ENCODE peak calls at places on chromosomes 16 and 17, in ten cellular contexts. R, L, A, P, J, G, Z, X, Q and M are unnamed samples. For H3K79me2, the result is how much of the 10 kb centered on the place peaks cover.

GRCh38 chr17:72457712-72458111 is 336.9 kb downstream of the SOX9 start:
- DNase-seq in R (no peak), L (no peak), A (no peak), P (no peak), J (no peak), G (no peak), Z (no peak), X (no peak), Q (no peak), M (no peak)

GRCh38 chr16:48276102-48276501 is 28.8 kb upstream of the ABCC11 start:
- DNase-seq in R (no peak), L (no peak), A (no peak), P (no peak), J (no peak), G (no peak), Z (no peak), X (peak), Q (peak), M (no peak)

GRCh38 chr17:41734139-41734948 is at the start of gene HAP1:
- DNase-seq in R (peak), L (no peak), A (no peak), P (no peak), J (peak), G (peak), Z (peak), X (peak), Q (peak), M (peak)

GRCh38 chr17:7611635-7612293 is 2.9 kb downstream of the FXR2 start:
- DNase-seq in R (no peak), L (no peak), A (no peak), P (no peak), J (no peak), G (no peak), Z (no peak), X (no peak), Q (no peak), M (no peak)

GRCh38 chr17:9645858-9646555 is 690 bp downstream of the USP43 start:
- DNase-seq in R (peak), L (peak), A (no peak), P (no peak), J (no peak), G (peak), Z (peak), X (peak), Q (peak), M (peak)

GRCh38 chr16:87554754-87555427 is 47.4 kb upstream of the JPH3 start:
- DNase-seq in R (no peak), L (no peak), A (no peak), P (no peak), J (no peak), G (no peak), Z (no peak), X (no peak), Q (no peak), M (no peak)

GRCh38 chr17:8855477-8856204 is 11.8 kb downstream of the PIK3R6 start:
- DNase-seq in R (no peak), L (no peak), A (no peak), P (peak), J (no peak), G (no peak), Z (no peak), X (no peak), Q (no peak), M (no peak)

GRCh38 chr16:15856901-15857778 is at the start of gene MYH11:
- DNase-seq in R (peak), L (no peak), A (peak), P (no peak), J (peak), G (peak), Z (peak), X (no peak), Q (no peak), M (peak)

GRCh38 chr17:7740481-7741001 is 23.0 kb downstream of the DNAH2 start:
- DNase-seq in R (no peak), L (no peak), A (no peak), P (no peak), J (no peak), G (no peak), Z (no peak), X (no peak), Q (no peak), M (no peak)

GRCh38 chr17:7440113-7440822 is 956 bp downstream of the FGF11 start:
- DNase-seq in R (peak), L (no peak), A (peak), P (no peak), J (no peak), G (peak), Z (peak), X (peak), Q (no peak), M (peak)

GRCh38 chr16:67741118-67741517 is 22.0 kb upstream of the GFOD2 start:
- DNase-seq in R (no peak), L (no peak), A (no peak), P (no peak), J (no peak), G (no peak), Z (no peak), X (no peak), Q (no peak), M (no peak)

GRCh38 chr16:72428611-72429376 is 256.8 kb upstream of the PMFBP1 start:
- DNase-seq in R (no peak), L (no peak), A (no peak), P (no peak), J (no peak), G (no peak), Z (no peak), X (no peak), Q (peak), M (no peak)

GRCh38 chr17:29143894-29144293 is 36.3 kb downstream of the MYO18A start:
- DNase-seq in R (peak), L (no peak), A (peak), P (no peak), J (peak), G (peak), Z (peak), X (no peak), Q (no peak), M (no peak)

GRCh38 chr17:58630883-58631522 is 60.8 kb downstream of the TEX14 start:
- DNase-seq in R (peak), L (peak), A (no peak), P (no peak), J (no peak), G (peak), Z (peak), X (peak), Q (no peak), M (peak)

GRCh38 chr17:27569257-27569722 is 61.7 kb upstream of the LGALS9 start:
- DNase-seq in R (peak), L (no peak), A (peak), P (no peak), J (no peak), G (peak), Z (peak), X (peak), Q (no peak), M (no peak)

GRCh38 chr16:49902908-49903307 is 47.0 kb upstream of the ZNF423 start:
- DNase-seq in R (no peak), L (no peak), A (no peak), P (no peak), J (no peak), G (no peak), Z (no peak), X (no peak), Q (no peak), M (no peak)

GRCh38 chr16:23155445-23156049 is 6.3 kb upstream of the USP31 start:
- DNase-seq in R (peak), L (peak), A (peak), P (no peak), J (no peak), G (peak), Z (peak), X (peak), Q (no peak), M (no peak)

GRCh38 chr17:79891113-79891730 is 52.0 kb upstream of the CBX4 start:
- DNase-seq in R (no peak), L (no peak), A (no peak), P (no peak), J (no peak), G (no peak), Z (no peak), X (no peak), Q (no peak), M (no peak)

GRCh38 chr16:83676056-83676455 is 131.7 kb upstream of the HSBP1 start:
- DNase-seq in R (no peak), L (no peak), A (no peak), P (no peak), J (no peak), G (no peak), Z (no peak), X (no peak), Q (no peak), M (no peak)

GRCh38 chr17:67518881-67519280 is 141.8 kb downstream of the PITPNC1 start:
- DNase-seq in R (peak), L (no peak), A (no peak), P (no peak), J (no peak), G (no peak), Z (no peak), X (no peak), Q (no peak), M (no peak)

GRCh38 chr16:3825103-3825502 is 55.4 kb downstream of the CREBBP start:
- DNase-seq in R (no peak), L (no peak), A (no peak), P (no peak), J (no peak), G (no peak), Z (no peak), X (no peak), Q (peak), M (peak)

GRCh38 chr17:40251576-40251975 is 32.5 kb downstream of the WIPF2 start:
- DNase-seq in R (no peak), L (peak), A (no peak), P (no peak), J (no peak), G (no peak), Z (no peak), X (peak), Q (peak), M (peak)

GRCh38 chr17:13477180-13477611 is 124.5 kb downstream of the HS3ST3A1 start:
- DNase-seq in R (no peak), L (no peak), A (no peak), P (no peak), J (no peak), G (no peak), Z (no peak), X (peak), Q (peak), M (peak)

GRCh38 chr16:66880288-66881013 is at the start of gene PDP2:
- DNase-seq in R (peak), L (peak), A (peak), P (peak), J (peak), G (peak), Z (peak), X (peak), Q (peak), M (peak)

GRCh38 chr16:22739077-22739476 is 74.9 kb upstream of the HS3ST2 start:
- DNase-seq in R (no peak), L (no peak), A (peak), P (no peak), J (no peak), G (no peak), Z (no peak), X (no peak), Q (no peak), M (no peak)

DNA sequence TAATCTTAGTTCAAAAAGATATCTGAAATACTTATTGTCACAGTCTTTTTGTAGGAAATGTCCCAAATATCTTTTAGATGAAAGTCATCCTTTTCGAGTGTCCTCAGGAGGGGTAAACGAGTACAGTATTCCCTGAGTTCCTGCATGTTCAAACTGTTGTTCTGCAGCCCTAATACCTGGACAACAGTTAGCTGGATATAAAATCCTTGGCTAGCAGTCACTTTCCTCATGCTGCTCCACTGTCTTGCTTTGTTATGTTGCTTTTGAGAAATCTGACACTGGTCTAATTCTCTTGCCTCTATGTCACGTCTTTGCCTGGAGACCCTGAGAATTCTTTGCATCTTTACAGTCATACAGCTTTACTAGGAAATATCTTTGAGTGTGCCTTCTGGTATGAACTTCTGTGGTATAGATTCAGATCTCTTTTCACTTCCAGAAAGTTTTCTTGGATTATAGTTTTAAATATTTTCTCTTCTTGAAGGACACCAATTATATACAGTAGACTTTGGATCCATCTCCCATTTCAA is 9.5 kb downstream of the MBTD1 start:
- DNase-seq in R (no peak), L (no peak), A (no peak), P (no peak), J (no peak), G (no peak), Z (no peak), X (no peak), Q (no peak), M (no peak)
- H3K79me2 ChIP-seq in R (under half), L (half or more), A (half or more), P (under half), J (under half), G (half or more), Z (half or more), X (half or more), Q (under half), M (half or more)

GRCh38 chr17:56436142-56436541 is 157.4 kb upstream of the NOG start:
- DNase-seq in R (no peak), L (no peak), A (no peak), P (no peak), J (no peak), G (no peak), Z (no peak), X (no peak), Q (no peak), M (no peak)
- TF ChIP-seq CTCF in R (no peak), L (no peak), A (no peak), P (no peak), J (no peak), G (no peak), Z (no peak), X (no peak), Q (no peak), M (no peak)

DNA sequence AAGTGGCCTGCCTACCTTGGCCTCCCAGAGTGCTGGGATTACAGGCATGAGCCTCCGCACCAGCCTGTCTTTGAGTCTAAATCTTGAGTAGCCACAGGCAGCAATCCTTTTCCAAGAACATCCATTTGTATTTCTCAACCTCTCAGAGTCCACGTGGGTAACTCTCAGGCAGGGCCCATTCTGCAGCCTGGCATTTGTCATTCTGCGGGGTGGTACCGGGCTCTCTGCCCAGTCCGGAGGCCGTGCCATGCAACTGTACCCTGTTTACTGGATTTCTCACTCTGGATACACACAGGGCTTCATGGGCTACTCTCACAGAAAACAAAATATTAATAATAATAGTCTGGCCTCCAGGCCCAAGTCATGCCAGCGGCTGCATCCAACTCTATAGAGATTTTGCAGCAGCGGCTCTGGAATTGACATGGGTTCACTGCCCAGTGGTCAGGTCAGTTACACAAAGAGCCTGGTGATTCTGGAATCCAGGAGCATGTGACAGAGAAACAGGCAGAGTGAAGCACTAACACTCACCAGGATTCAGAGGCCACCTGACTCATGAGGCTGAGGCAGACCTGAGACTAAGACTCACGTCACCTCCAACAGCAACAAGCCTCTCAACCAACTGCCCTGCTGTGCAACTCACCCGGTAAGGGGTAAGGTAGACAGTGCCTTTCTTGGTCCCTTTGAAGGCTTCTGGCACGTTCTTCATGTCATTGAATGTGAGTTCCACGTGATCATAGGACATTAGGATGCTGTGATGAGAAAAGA is 4.0 kb downstream of the WBP2 start:
- DNase-seq in R (no peak), L (no peak), A (no peak), P (no peak), J (no peak), G (no peak), Z (no peak), X (no peak), Q (peak), M (peak)
- H3K79me2 ChIP-seq in R (under half), L (under half), A (under half), P (under half), J (under half), G (under half), Z (under half), X (under half), Q (under half), M (under half)

DNA sequence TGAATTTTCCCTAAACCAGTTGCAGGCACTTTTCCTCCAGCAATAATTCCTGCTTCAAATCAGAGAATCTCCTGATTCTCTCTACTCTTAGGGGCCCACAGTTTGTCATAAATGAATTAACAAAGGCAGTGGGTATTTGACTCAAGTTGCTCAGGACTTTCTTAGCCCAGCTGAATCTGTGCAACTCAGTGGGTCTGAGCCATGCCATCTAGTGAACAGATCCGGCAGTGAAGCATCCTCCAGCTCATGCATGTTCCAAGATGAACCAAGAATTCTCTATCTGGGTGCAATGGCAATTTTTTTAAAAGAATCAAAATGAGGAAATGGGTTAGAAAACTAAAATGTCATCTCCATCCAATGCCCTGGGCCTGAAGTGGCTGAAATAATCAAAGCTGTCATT is 575.2 kb upstream of the CDH11 start:
- DNase-seq in R (no peak), L (no peak), A (no peak), P (no peak), J (no peak), G (peak), Z (no peak), X (peak), Q (no peak), M (no peak)
- TF ChIP-seq CTCF in R (no peak), L (no peak), A (peak), P (no peak), J (no peak), G (peak), Z (no peak), X (peak), Q (peak), M (no peak)

DNA sequence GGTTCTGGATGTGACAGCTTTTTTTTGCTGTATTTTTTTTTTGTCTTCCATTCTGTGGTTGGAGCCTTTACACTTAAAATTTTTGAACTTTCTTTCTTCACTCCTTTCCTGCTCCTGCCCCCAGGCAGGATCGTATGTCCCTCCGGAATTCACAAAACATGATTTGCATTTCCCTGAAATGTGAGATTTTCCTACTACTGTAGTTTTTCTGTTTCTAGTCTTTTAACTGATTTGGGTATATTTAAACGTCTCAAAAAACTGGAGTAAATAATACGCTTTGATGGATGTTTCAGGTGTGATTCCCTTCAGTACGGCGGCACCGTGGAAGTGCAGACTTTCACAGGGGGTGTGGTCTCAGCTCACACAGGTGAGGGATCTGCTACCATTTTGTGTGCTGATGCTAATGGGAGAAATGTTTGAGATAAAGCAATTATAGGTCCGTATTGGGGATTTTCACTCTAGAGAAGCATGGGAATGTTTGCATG is 686 bp downstream of the SRCAP start:
- DNase-seq in R (no peak), L (no peak), A (no peak), P (no peak), J (no peak), G (no peak), Z (no peak), X (no peak), Q (no peak), M (no peak)
- H3K79me2 ChIP-seq in R (under half), L (half or more), A (under half), P (under half), J (under half), G (under half), Z (under half), X (half or more), Q (under half), M (half or more)

GRCh38 chr17:35242158-35242804 is 591 bp upstream of the SLFN5 start:
- DNase-seq in R (peak), L (peak), A (peak), P (no peak), J (peak), G (peak), Z (peak), X (peak), Q (peak), M (peak)
- TF ChIP-seq CTCF in R (peak), L (no peak), A (peak), P (peak), J (peak), G (peak), Z (peak), X (peak), Q (peak), M (peak)

DNA sequence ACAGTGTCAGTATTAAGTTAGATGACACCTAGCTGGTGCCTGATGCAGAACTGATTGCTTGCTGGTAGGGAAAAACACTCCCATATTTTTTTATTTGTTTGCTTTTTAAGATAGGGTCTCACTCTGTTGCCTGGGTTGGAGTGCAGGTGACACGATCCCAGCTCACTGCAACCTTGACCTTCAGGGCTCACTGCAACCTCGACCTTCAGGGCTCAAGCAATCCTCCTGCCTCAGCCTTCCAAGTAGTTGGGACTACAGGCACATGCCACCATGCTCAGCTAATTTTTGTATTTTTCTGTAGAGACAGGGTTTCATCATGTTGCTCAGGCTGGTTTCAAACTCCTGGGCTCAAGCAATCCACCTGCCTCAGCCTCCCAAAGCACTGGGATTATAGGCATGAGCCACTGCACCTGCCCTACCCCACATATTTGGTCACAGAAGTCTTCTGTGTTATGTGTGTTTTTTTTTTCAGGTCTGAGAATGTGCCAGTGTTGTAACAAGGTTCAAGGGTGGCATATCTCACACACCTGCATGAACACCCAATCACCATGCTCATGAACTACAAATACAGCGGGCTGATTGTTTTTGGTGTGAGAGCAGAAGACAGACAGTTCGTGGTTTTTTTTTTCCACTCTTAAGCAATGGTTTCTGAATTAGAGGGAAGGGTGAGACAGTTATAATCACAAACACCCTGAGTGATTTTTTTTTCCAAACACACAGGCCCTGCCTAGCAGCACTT is 22.8 kb downstream of the SPAG9 start:
- DNase-seq in R (peak), L (no peak), A (peak), P (no peak), J (peak), G (no peak), Z (no peak), X (peak), Q (no peak), M (peak)
- H3K79me2 ChIP-seq in R (under half), L (half or more), A (half or more), P (under half), J (half or more), G (under half), Z (under half), X (half or more), Q (under half), M (half or more)

DNA sequence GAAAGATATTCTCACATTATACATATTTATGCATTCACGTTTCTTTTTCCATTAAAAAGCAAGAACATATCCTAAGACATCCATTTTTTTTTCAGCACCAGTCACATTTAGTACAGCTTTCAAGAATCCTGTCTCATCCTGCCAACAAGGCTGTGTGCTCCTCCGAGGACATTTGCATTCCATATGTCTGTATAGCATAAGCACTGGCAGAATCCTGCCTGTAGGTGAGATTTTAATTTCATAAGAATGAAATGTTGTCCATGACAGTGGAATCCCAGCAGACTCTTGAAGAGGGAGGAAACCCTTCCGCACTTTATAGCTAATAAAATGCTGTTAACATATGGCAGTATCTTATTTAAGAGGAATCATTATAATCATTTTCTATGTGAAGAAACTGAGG is 2.9 kb upstream of the PMP22 start:
- DNase-seq in R (no peak), L (no peak), A (no peak), P (no peak), J (no peak), G (no peak), Z (no peak), X (no peak), Q (no peak), M (no peak)
- TF ChIP-seq CTCF in R (no peak), L (no peak), A (no peak), P (no peak), J (no peak), G (no peak), Z (no peak), X (no peak), Q (no peak), M (no peak)